ENCODE peak calls at places on chromosomes 12 and 14, in nine cellular contexts. H is A549, E is HepG2, B is Panc1, A is HCT116, Q is K562, S is SK-N-SH, P is HL-60, G is GM12878. U is an unnamed sample.

GRCh38 chr14:35727764-35728163 is 81.3 kb downstream of the RALGAPA1 start:
- DNase-seq in Q (no peak), H (no peak), S (no peak), B (no peak), A (no peak), G (no peak), P (no peak), E (no peak), U (no peak)

GRCh38 chr12:49043856-49044258 is 16.7 kb downstream of the KMT2D start:
- DNase-seq in P (no peak), S (peak), H (peak), A (no peak), E (peak), B (no peak), Q (peak), G (no peak), U (peak)

GRCh38 chr14:36655963-36656768 is 5.5 kb upstream of the PAX9 start:
- DNase-seq in P (no peak), Q (no peak), A (peak), G (no peak), H (peak), E (peak), S (peak), B (no peak), U (peak)

GRCh38 chr12:115611477-115611876 is 666.0 kb downstream of the MED13L start:
- DNase-seq in H (no peak), Q (no peak), A (no peak), S (peak), G (no peak), P (no peak), B (no peak), E (no peak), U (no peak)

GRCh38 chr12:26153421-26154154 is 28.8 kb upstream of the BHLHE41 start:
- DNase-seq in Q (no peak), H (peak), P (no peak), A (peak), E (peak), G (no peak), S (no peak), B (peak), U (no peak)

GRCh38 chr14:31194095-31194494 is 13.5 kb downstream of the HECTD1 start:
- DNase-seq in S (no peak), Q (no peak), B (no peak), H (no peak), E (no peak), A (no peak), G (no peak), P (no peak), U (no peak)

GRCh38 chr12:18139989-18140596 is 50.1 kb upstream of the RERGL start:
- DNase-seq in P (no peak), S (no peak), H (peak), G (no peak), A (no peak), Q (peak), B (no peak), E (peak), U (peak)

GRCh38 chr12:123288751-123289346 is 17.2 kb upstream of the CDK2AP1 start:
- DNase-seq in S (no peak), Q (no peak), P (no peak), E (no peak), A (no peak), B (no peak), G (no peak), H (no peak), U (no peak)

GRCh38 chr14:19947413-19948090 is 16.8 kb downstream of the OR4K1 start:
- DNase-seq in H (no peak), P (no peak), E (no peak), G (no peak), S (no peak), A (no peak), Q (no peak), B (no peak), U (no peak)

GRCh38 chr14:98692832-98693231 is 579.2 kb downstream of the BCL11B start:
- DNase-seq in E (no peak), A (no peak), Q (no peak), H (no peak), B (no peak), P (no peak), S (no peak), G (no peak), U (no peak)

DNA sequence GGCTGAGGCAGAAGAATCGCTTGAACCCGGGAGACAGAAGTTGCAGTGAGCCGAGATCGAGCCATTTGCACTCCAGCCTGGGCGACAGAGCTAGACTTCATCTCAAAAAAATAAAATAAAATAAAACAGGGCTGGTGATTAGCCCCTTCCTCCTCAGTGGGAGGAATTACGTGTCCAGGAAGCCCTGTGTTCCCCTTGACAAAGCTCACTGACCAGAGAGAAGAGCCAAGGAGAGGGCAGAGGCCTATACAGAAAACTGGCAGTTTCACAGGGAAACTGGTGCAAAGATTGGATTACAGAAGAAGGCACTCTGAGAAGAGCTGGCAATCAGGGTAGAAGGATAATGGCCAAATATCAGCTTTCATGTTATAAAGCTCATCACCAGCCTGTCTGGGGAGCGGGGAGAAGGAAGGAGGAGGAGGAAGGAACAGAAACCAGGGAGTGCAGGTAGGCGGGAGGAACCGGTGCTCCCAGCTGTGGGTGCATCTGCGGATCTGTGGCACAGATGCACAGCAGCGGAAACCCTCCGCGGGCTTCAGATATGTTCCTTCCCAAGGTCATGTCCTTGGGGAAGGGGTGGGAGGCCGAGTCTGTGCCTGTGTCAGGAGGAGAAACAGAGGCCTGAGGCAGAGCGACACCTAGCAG is 6.7 kb downstream of the RAB15 start:
- DNase-seq in P (no peak), A (no peak), S (no peak), G (no peak), Q (no peak), H (no peak), E (no peak), B (no peak), U (no peak)
- TF ChIP-seq REST in P (no peak), A (no peak), S (no peak), G (no peak), Q (no peak), H (no peak), E (no peak), B (no peak), U (no peak)

DNA sequence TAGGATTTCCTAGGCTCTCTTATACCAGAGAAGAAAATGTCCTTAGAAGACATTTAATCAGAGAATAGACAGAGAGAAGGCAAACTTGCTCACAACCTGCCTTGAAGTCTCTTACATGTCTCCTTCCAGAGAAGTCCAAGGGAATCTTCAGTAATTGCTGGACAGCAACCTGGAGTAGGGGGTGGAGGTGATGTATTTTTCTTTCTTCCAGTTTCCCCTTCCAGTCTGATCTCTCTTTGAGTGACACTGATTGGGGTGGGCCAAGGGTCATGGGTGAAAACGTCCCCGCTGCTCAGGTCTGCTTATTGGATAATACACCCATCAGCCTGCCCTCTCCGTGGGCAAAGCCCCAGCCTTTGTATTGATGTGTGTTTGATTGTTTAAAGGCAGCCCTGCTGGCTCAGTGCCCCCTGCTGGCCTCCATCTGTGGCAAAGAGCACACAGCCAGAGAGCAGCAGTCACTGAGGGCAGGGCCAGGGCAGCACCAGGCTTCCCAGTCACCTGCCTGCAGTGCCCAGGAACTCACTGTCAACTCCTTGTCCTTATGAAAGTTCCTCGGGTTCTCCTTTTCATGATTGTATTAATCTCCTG is 35.7 kb upstream of the ATP2A2 start:
- DNase-seq in S (peak), P (no peak), G (no peak), A (no peak), E (peak), B (no peak), H (peak), Q (no peak), U (peak)
- TF ChIP-seq CTCF in S (peak), P (peak), G (peak), A (peak), E (peak), B (no peak), H (peak), Q (peak), U (peak)

GRCh38 chr12:110687770-110688169 is 1.1 kb downstream of the HVCN1 start:
- DNase-seq in H (no peak), E (no peak), G (no peak), B (no peak), Q (peak), S (no peak), A (no peak), P (no peak), U (no peak)
- TF ChIP-seq REST in H (no peak), E (no peak), G (no peak), B (no peak), Q (no peak), S (no peak), A (no peak), P (no peak), U (no peak)

DNA sequence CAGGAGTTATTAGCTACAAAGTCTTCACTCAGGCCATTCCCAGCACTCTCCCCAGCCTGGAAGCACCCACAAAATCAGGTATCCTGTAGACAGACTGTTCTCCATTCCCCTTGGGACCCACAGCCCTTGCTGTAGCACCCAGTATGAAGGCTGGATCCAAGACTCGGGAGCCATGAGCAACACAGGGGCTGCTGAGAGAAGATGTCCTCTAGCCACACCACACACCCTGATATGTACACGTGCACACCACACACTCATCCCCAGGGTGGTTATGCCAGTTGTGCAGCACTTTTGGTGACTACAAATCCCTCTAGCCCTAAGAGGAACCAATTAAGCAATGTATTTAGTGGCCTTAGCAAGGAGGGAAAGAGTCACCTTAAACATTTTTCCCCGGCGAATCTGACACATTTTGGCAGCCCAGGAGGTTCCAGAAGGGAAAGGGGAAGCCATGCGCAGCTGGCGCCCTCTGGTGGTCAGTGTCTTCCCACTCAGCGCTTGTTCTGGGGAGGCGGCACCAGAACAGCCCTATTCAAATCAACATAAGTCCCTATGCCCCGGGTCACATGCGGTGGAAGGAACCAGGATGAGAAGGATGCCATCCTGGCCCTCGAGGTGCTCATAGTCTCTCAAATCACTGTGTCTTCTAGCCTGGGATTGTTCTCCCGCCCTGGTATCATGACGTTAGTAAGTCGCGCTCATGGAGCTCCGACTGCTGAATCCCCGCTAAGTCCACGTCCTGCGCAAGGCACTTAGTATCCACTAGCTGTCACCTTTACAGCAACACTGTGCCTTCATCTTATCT is 96.9 kb downstream of the GCH1 start:
- DNase-seq in A (peak), B (peak), Q (peak), G (peak), E (peak), H (peak), S (peak), P (peak), U (peak)
- TF ChIP-seq CTCF in A (peak), B (peak), Q (peak), G (peak), E (peak), H (peak), S (peak), P (peak), U (peak)

GRCh38 chr12:91743727-91744126 is 401.9 kb downstream of the BTG1 start:
- DNase-seq in S (peak), E (no peak), Q (no peak), A (no peak), P (no peak), H (no peak), B (no peak), G (no peak), U (no peak)

GRCh38 chr12:91744613-91745012 is 401.0 kb downstream of the BTG1 start:
- DNase-seq in A (no peak), S (peak), B (no peak), G (no peak), Q (no peak), E (no peak), H (no peak), P (no peak), U (no peak)

GRCh38 chr12:91746976-91747375 is 398.7 kb downstream of the BTG1 start:
- DNase-seq in P (no peak), H (peak), B (no peak), S (no peak), A (no peak), E (no peak), G (no peak), Q (no peak), U (no peak)

DNA sequence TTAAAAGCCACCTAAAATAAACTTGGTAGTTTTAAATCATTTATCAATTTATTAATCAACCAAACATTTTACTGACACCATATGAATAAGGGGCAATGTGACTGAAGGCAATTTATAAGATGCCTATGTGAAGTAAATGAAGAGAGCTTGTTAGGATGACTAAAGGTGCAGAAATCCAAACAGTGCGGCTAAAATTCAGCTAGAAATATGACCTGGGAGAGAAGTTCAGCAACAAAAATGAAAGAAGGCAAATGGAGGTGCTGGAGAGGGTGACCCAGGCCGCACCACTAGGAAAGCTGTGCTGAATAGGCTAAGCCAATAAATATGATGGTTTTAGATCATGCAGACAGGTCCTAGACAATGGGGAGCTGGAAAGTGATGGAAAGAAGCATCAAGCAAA is 403.7 kb downstream of the BTG1 start:
- DNase-seq in Q (no peak), S (no peak), A (no peak), E (no peak), G (no peak), P (no peak), H (no peak), B (no peak), U (no peak)
- TF ChIP-seq REST in Q (no peak), S (no peak), A (no peak), E (no peak), G (no peak), P (no peak), H (no peak), B (no peak), U (no peak)

GRCh38 chr12:57476162-57476992 is 3.3 kb downstream of the ARHGAP9 start:
- DNase-seq in A (no peak), G (no peak), Q (no peak), B (no peak), S (no peak), P (peak), H (no peak), E (no peak), U (peak)
- TF ChIP-seq CTCF in A (no peak), G (peak), Q (no peak), B (no peak), S (peak), P (peak), H (no peak), E (no peak), U (peak)

U was measured in GM23338.